ENCODE peak calls at places on chromosomes 7 and 10, in four cellular contexts. N is tibial artery; P is cardiac muscle cell; I is CD8-positive, alpha-beta T cell. Q is an unnamed sample. For H3K9me3, the result is how much of the 10 kb centered on the place peaks cover.

GRCh38 chr10:124827474-124827873 is 25.9 kb downstream of the ABRAXAS2 start:
- DNase-seq in I (no peak), P (peak), N (no peak), Q (no peak)

GRCh38 chr10:50362547-50363125 is 111.3 kb upstream of the ASAH2 start:
- DNase-seq in I (no peak), N (no peak), P (no peak), Q (no peak)

GRCh38 chr10:101221479-101222246 is 7.6 kb downstream of the LBX1 start:
- DNase-seq in I (no peak), N (no peak), P (no peak), Q (no peak)

GRCh38 chr10:98619446-98619845 is 172.7 kb upstream of the HPS1 start:
- DNase-seq in I (no peak), P (no peak), N (no peak), Q (no peak)

GRCh38 chr7:80379034-80379433 is 132.8 kb downstream of the GNAT3 start:
- DNase-seq in P (peak), I (no peak), N (no peak), Q (no peak)

GRCh38 chr10:13709931-13710690 is 123.3 kb downstream of the PRPF18 start:
- DNase-seq in I (no peak), P (peak), N (no peak), Q (no peak)

GRCh38 chr7:82697897-82698296 is 254.3 kb upstream of the CACNA2D1 start:
- DNase-seq in N (no peak), P (peak), I (no peak), Q (no peak)

GRCh38 chr10:103397191-103397825 is 882 bp downstream of the PDCD11 start:
- DNase-seq in N (no peak), I (no peak), P (peak), Q (no peak)

GRCh38 chr10:128498378-128498730 is 372.1 kb upstream of the MKI67 start:
- DNase-seq in N (no peak), P (no peak), I (no peak), Q (no peak)

GRCh38 chr10:50511512-50512213 is 112.1 kb downstream of the SGMS1 start:
- DNase-seq in N (no peak), I (no peak), P (peak), Q (no peak)

GRCh38 chr10:117274509-117274908 is 33.6 kb downstream of the SLC18A2 start:
- DNase-seq in N (no peak), I (no peak), P (no peak), Q (no peak)

GRCh38 chr10:113454341-113455061 is 98.4 kb upstream of the HABP2 start:
- DNase-seq in N (peak), P (peak), I (no peak), Q (peak)

GRCh38 chr10:66842867-66843266 is 83.0 kb upstream of the LRRTM3 start:
- DNase-seq in N (no peak), P (no peak), I (no peak), Q (no peak)

GRCh38 chr10:92387289-92387940 is 96.4 kb downstream of the MARCHF5 start:
- DNase-seq in I (no peak), N (no peak), P (peak), Q (peak)

GRCh38 chr7:102079140-102080002 is 207.3 kb upstream of the SH2B2 start:
- DNase-seq in I (no peak), N (no peak), P (no peak), Q (no peak)

GRCh38 chr7:151385626-151386300 is 24.1 kb downstream of the WDR86 start:
- DNase-seq in N (no peak), P (no peak), I (no peak), Q (no peak)

GRCh38 chr10:18005445-18005780 is 53.7 kb downstream of the SLC39A12 start:
- DNase-seq in I (no peak), P (no peak), N (no peak), Q (no peak)

GRCh38 chr7:64997927-64998391 is 7.1 kb upstream of the ZNF117 start:
- DNase-seq in N (no peak), P (peak), I (no peak), Q (no peak)

GRCh38 chr7:64998865-64999164 is 7.7 kb downstream of the ERV3-1 start:
- DNase-seq in P (no peak), N (no peak), I (no peak), Q (no peak)

GRCh38 chr7:64999165-65000004 is 7.1 kb downstream of the ERV3-1 start:
- DNase-seq in I (no peak), P (peak), N (no peak), Q (no peak)

GRCh38 chr7:64996305-64996704 is 5.5 kb upstream of the ZNF117 start:
- DNase-seq in P (no peak), N (no peak), I (no peak), Q (no peak)

GRCh38 chr7:64997164-64997908 is 6.5 kb upstream of the ZNF117 start:
- DNase-seq in N (no peak), I (no peak), P (no peak), Q (no peak)
- H3K9me3 ChIP-seq in N (under half), I (under half), P (under half), Q (under half)

GRCh38 chr7:100856871-100857282 is 4.4 kb downstream of the SLC12A9 start:
- DNase-seq in P (no peak), I (no peak), N (no peak), Q (no peak)
- TF ChIP-seq CTCF in P (no peak), I (no peak), N (no peak), Q (no peak)

GRCh38 chr7:56474271-56474670 is 358.1 kb upstream of the NUPR2 start:
- DNase-seq in N (no peak), P (no peak), I (no peak), Q (no peak)

DNA sequence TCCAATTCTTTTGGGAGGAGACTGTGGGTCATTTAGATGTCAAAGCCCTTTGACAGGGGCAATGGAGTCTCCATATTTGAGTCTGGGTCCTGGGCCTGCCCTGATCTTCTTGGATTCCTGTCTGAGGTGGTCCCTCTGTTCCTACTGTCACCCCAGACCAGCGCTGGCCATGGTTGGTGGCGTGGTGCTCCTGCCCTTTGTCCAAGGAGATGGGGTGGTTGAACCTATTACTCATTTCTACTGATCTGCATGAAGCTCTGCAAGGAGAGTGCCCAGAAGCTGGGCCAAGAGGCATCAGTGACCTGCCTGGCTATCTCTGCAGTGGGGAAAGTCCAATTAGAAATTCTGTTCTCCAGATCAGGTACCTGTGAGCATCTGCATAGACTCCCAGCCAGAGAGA is 355.6 kb upstream of the NUPR2 start:
- DNase-seq in N (no peak), I (no peak), P (no peak), Q (no peak)
- H3K9me3 ChIP-seq in N (half or more), I (under half), P (under half), Q (half or more)

DNA sequence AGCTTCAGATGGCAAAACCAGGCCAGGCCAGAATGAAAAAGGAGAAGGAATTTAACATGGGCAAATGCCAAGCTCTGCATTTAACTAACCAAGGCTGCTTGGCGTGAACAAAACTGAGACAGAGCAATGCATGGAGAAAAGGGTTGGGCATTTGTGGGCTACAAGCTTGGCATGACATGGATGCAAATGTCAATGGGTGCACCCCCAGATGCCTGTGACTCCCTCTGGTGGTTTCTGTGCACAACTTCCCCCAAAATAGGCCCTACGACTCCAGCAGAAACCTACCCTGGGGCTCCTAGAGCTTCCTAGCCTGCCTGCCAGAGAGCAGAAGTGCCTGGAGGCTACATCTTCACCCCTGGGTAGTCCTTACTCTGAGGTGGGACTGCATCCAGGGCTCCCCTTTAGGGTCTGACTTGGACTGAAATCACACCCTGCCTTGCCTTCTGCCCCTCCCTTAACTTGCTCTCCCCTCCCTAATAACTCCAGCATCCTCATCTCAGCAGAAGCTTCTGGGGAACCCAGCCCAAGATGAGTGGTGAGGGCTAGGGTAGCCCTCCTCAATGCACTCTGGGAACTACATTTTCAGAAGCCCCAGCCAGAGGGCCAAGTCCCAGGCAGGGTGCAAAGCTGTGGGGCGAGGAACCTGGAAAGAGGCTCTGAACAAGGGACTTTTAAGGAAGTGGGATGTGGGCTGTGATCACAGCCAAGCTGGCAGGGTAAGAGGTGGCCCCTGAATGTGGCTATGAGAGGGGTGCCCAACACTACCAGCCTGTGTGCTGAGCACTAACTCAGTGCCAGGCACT is 11.3 kb downstream of the GPRIN2 start:
- DNase-seq in N (peak), I (no peak), P (peak), Q (no peak)
- TF ChIP-seq CTCF in N (no peak), I (no peak), P (peak), Q (no peak)

DNA sequence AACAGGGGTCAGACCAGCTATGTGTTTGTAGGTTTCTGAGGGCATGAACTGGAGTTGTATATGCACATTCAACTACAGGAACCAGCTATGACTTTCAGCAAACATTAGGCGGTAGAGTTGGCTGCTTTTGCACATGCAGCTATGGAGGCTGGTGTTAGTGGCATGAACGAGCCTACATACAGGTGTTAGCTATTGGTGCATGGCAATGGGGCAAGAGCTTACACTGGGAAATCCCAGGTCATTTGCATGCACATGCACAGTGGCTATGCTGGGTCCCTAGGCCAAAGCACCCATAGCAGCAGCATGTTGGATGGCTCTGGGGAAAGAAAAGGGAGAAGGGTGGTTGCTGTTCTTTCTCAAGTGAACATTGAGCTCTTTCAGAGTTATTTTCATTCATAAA is 1018.5 kb upstream of the PHF14 start:
- DNase-seq in N (no peak), P (no peak), I (no peak), Q (no peak)
- H3K9me3 ChIP-seq in N (under half), P (under half), I (under half), Q (under half)

GRCh38 chr7:115869811-115870210 is 160.8 kb downstream of the TFEC start:
- DNase-seq in N (no peak), P (no peak), I (no peak), Q (no peak)
- TF ChIP-seq CTCF in N (no peak), P (no peak), I (no peak), Q (no peak)